ENCODE peak calls at places on chromosomes 11 and 22, in four cellular contexts. D, C, Q and J are unnamed samples.

GRCh38 chr11:78784321-78785061 is 209.8 kb upstream of the NARS2 start:
- DNase-seq in D (peak; percentile 37), C (no peak), Q (no peak), J (peak; percentile 64)

GRCh38 chr11:888290-889212 is 22.1 kb downstream of the CHID1 start:
- DNase-seq in D (no peak), C (no peak), Q (no peak), J (no peak)

GRCh38 chr22:24532075-24532474 is 22.9 kb downstream of the GUCD1 start:
- DNase-seq in D (no peak), C (no peak), Q (no peak), J (no peak)

GRCh38 chr11:69295995-69296889 is 2.3 kb downstream of the MYEOV start:
- DNase-seq in D (no peak), C (no peak), Q (no peak), J (peak; percentile 79)

GRCh38 chr11:80948781-80949180 is 1508.0 kb upstream of the TENM4 start:
- DNase-seq in D (no peak), C (no peak), Q (no peak), J (no peak)

GRCh38 chr22:48695251-48695650 is 1132.4 kb downstream of the BRD1 start:
- DNase-seq in D (peak; percentile 29), C (no peak), Q (no peak), J (no peak)

GRCh38 chr22:49678137-49678841 is 149.4 kb downstream of the BRD1 start:
- DNase-seq in D (no peak), C (peak; percentile 56), Q (no peak), J (no peak)

GRCh38 chr11:32400196-32400595 is 35.1 kb downstream of the WT1 start:
- DNase-seq in D (no peak), C (no peak), Q (no peak), J (no peak)

GRCh38 chr11:122696662-122697061 is 41.1 kb downstream of the UBASH3B start:
- DNase-seq in D (no peak), C (no peak), Q (no peak), J (no peak)
- H3K4me3 ChIP-seq in D (no peak overlapping the region), C (no peak overlapping the region), Q (no peak overlapping the region), J (no peak overlapping the region)

DNA sequence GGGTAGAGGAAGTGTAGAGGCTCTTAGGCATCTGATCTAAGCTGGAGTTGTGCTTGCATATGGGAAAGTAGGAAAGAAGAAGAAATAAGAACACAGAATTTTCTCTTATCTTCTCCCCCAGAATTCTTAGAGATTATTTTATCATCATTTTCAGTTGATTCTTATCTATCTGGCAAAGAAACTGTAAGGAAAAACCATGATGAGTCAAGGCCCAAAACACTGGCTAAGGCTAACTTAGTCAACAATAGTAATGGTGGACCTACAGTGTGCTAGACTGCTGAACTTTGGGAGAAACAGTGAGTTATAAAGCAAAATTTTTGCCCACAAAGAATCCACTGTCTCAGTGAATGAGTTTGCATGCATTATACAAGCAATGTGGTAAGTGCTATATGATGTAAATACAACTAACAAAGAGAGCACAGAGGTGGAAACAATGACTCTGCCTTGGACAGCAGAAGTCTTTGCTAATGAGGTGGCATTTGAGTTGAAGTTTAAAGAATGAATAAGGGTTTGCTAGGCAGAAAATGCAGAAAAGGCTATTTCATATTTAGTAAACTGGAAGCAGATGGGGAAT is 344.5 kb upstream of the PLET1 start:
- DNase-seq in D (no peak), C (no peak), Q (no peak), J (peak; percentile 20)
- H3K4me3 ChIP-seq in D (no peak overlapping the region), C (no peak overlapping the region), Q (no peak overlapping the region), J (no peak overlapping the region)

GRCh38 chr11:122099345-122100045 is 16.5 kb downstream of the BLID start:
- DNase-seq in D (no peak), C (no peak), Q (no peak), J (no peak)

GRCh38 chr11:122100222-122101080 is 15.6 kb downstream of the BLID start:
- DNase-seq in D (no peak), C (peak; percentile 81), Q (peak; percentile 36), J (no peak)

GRCh38 chr11:122097419-122098001 is 18.5 kb downstream of the BLID start:
- DNase-seq in D (no peak), C (no peak), Q (peak; percentile 32), J (no peak)

GRCh38 chr11:122095950-122096942 is 19.8 kb downstream of the BLID start:
- DNase-seq in D (no peak), C (no peak), Q (no peak), J (no peak)

DNA sequence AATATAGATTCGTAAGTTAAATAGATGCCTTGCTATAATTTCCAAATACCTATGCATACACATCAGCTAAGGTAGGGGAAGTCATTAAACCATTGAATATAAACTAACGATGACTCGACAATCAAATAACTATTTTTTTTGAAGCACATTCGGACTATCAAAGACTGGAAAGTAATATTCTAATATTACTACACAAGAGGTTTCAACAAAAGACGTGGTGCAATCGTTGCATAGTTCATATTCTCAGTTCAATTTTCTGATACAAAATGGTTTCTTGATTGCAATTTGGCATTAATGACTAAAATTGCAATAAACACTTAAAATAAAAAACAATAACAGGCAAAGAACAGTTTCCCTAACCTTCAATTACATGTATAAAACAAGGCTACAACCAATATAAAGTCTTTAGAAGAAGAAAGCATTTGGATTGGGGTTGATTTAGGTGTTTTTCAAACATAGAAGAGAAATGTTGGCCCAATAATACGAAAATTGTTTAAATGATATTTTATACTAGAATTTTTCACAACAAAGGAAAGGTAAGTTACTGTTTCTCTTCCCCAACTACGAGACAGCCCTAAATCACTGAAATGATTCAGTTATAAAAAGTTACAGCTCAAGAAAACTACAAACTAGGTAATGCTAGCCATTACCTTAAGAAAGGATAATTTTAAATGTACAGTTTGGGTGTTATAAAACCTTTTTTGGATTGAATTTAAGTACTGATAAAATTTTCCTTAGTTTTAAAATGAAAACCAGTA is 17.6 kb downstream of the BLID start:
- DNase-seq in D (no peak), C (no peak), Q (no peak), J (no peak)
- H3K4me3 ChIP-seq in D (peak overlapping the region; percentile 82), C (peak overlapping the region; percentile 79), Q (peak overlapping the region; percentile 80), J (peak overlapping the region; percentile 69)

GRCh38 chr11:10845589-10845988 is 12.3 kb downstream of the ZBED5 start:
- DNase-seq in D (no peak), C (no peak), Q (no peak), J (no peak)
- H3K4me3 ChIP-seq in D (no peak overlapping the region), C (no peak overlapping the region), Q (no peak overlapping the region), J (no peak overlapping the region)

GRCh38 chr11:64804346-64805210 is 1.6 kb upstream of the MAP4K2 start:
- DNase-seq in D (no peak), C (no peak), Q (no peak), J (no peak)
- H3K4me3 ChIP-seq in D (no peak overlapping the region), C (peak overlapping the region; percentile 89), Q (no peak overlapping the region), J (no peak overlapping the region)